ENCODE peak calls at places on chromosome 7, in eight cellular contexts. K is activated T-cell treated with anti-CD3 and anti-CD28 coated beads, Interleukin-2, amount 50 U/mL, for 72 hours; Q is HT1080; S is effector memory CD4-positive, alpha-beta T cell; Y is stimulated activated CD8-positive, alpha-beta memory T cell treated with anti-CD3 and anti-CD28 coated beads, Interleukin-4, amount 100 ng/mL, for 1 hour; N is activated CD8-positive, alpha-beta T cell treated with anti-CD3 and anti-CD28 coated beads, Interleukin-2, amount 10 ng/mL, durations not matched to agents 7 days and 5 days; B is right lobe of liver; L is GM10248. F is an unnamed sample.

GRCh38 chr7:20828947-20829346 is 42.3 kb upstream of the SP8 start:
- DNase-seq in K (no peak), Q (no peak), S (no peak), Y (no peak), N (no peak), B (no peak), L (no peak), F (no peak)

GRCh38 chr7:8325067-8325466 is 63.1 kb upstream of the ICA1 start:
- DNase-seq in K (no peak), Q (peak), S (no peak), Y (no peak), N (no peak), B (no peak), L (no peak), F (no peak)

GRCh38 chr7:144474363-144474762 is 70.9 kb upstream of the NOBOX start:
- DNase-seq in K (no peak), Q (no peak), S (no peak), Y (no peak), N (no peak), B (no peak), L (no peak), F (no peak)

GRCh38 chr7:100612730-100613446 is 548 bp downstream of the MOSPD3 start:
- DNase-seq in K (no peak), Q (no peak), S (no peak), Y (no peak), N (peak), B (no peak), L (no peak), F (no peak)

GRCh38 chr7:66099551-66100407 is 14.9 kb upstream of the CRCP start:
- DNase-seq in K (peak), Q (peak), S (peak), Y (no peak), N (peak), B (peak), L (peak), F (peak)

GRCh38 chr7:22865607-22865970 is 42.9 kb upstream of the TOMM7 start:
- DNase-seq in K (no peak), Q (no peak), S (no peak), Y (no peak), N (no peak), B (no peak), L (no peak), F (no peak)

GRCh38 chr7:117004899-117005298 is 51.6 kb downstream of the ST7 start:
- DNase-seq in K (no peak), Q (no peak), S (no peak), Y (no peak), N (no peak), B (no peak), L (no peak), F (no peak)

GRCh38 chr7:127888411-127888810 is 142.8 kb downstream of the LRRC4 start:
- DNase-seq in K (no peak), Q (no peak), S (no peak), Y (no peak), N (no peak), B (no peak), L (no peak), F (no peak)

GRCh38 chr7:137508437-137509175 is 165.1 kb upstream of the PTN start:
- DNase-seq in K (no peak), Q (peak), S (no peak), Y (no peak), N (no peak), B (no peak), L (no peak), F (no peak)

GRCh38 chr7:137923380-137923779 is 76.6 kb upstream of the DGKI start:
- DNase-seq in K (no peak), Q (peak), S (no peak), Y (no peak), N (no peak), B (no peak), L (no peak), F (no peak)

GRCh38 chr7:47885309-47886000 is 62.8 kb downstream of the PKD1L1 start:
- DNase-seq in K (no peak), Q (no peak), S (no peak), Y (no peak), N (no peak), B (no peak), L (no peak), F (peak)

GRCh38 chr7:128409435-128410091 is at the start of gene IMPDH1:
- DNase-seq in K (peak), Q (peak), S (peak), Y (peak), N (peak), B (peak), L (peak), F (peak)

GRCh38 chr7:511476-512145 is 8.0 kb downstream of the PDGFA start:
- DNase-seq in K (no peak), Q (no peak), S (no peak), Y (no peak), N (no peak), B (peak), L (no peak), F (no peak)

GRCh38 chr7:42059275-42059674 is 177.7 kb downstream of the GLI3 start:
- DNase-seq in K (no peak), Q (no peak), S (no peak), Y (no peak), N (no peak), B (no peak), L (no peak), F (no peak)

GRCh38 chr7:80047856-80048459 is 86.7 kb upstream of the GNAI1 start:
- DNase-seq in K (no peak), Q (no peak), S (no peak), Y (no peak), N (no peak), B (no peak), L (no peak), F (no peak)

GRCh38 chr7:104296900-104297299 is 31.5 kb upstream of the LHFPL3 start:
- DNase-seq in K (no peak), Q (no peak), S (no peak), Y (no peak), N (no peak), B (no peak), L (no peak), F (no peak)

GRCh38 chr7:134532155-134533089 is 5.1 kb downstream of the AKR1B10 start:
- DNase-seq in K (no peak), Q (no peak), S (no peak), Y (no peak), N (no peak), B (no peak), L (no peak), F (peak)

GRCh38 chr7:100694196-100694745 is at the start of gene GIGYF1:
- DNase-seq in K (peak), Q (no peak), S (peak), Y (no peak), N (peak), B (peak), L (peak), F (peak)

GRCh38 chr7:14073543-14073942 is 84.1 kb upstream of the ETV1 start:
- DNase-seq in K (no peak), Q (no peak), S (no peak), Y (no peak), N (no peak), B (no peak), L (no peak), F (no peak)

GRCh38 chr7:378551-379455 is 88.8 kb downstream of the FOXL3 start:
- DNase-seq in K (no peak), Q (no peak), S (no peak), Y (no peak), N (no peak), B (peak), L (no peak), F (no peak)

GRCh38 chr7:74292757-74293576 is 3.8 kb downstream of the CLIP2 start:
- DNase-seq in K (no peak), Q (no peak), S (no peak), Y (no peak), N (no peak), B (no peak), L (no peak), F (no peak)

F was measured in gastrocnemius medialis.